ENCODE peak calls at places on chromosome X, in five cellular contexts. E is Panc1; S is heart left ventricle; P is lower lobe of right lung; Q is CD8-positive, alpha-beta T cell. M is an unnamed sample.

GRCh38 chrX:26376037-26376708 is 160.2 kb downstream of the MAGEB5 start:
- ATAC-seq in S (no peak), Q (no peak), P (no peak), E (no peak), M (no peak)

GRCh38 chrX:129980043-129980442 is 2.4 kb upstream of the BCORL1 start:
- ATAC-seq in P (no peak), E (no peak), S (no peak), Q (no peak), M (no peak)

GRCh38 chrX:120474085-120474484 is 5.0 kb upstream of the LAMP2 start:
- ATAC-seq in E (no peak), Q (no peak), S (no peak), P (no peak), M (no peak)

GRCh38 chrX:24391843-24392242 is 31.4 kb downstream of the SUPT20HL1 start:
- ATAC-seq in P (no peak), Q (no peak), S (peak; percentile 50), E (no peak), M (no peak)

GRCh38 chrX:19849433-19850190 is 37.8 kb downstream of the SH3KBP1 start:
- ATAC-seq in S (no peak), P (no peak), Q (no peak), E (no peak), M (no peak)

GRCh38 chrX:77731821-77732419 is 54.1 kb downstream of the ATRX start:
- ATAC-seq in P (no peak), E (no peak), Q (no peak), S (peak; percentile 28), M (no peak)

GRCh38 chrX:129690435-129690834 is 35.7 kb upstream of the APLN start:
- ATAC-seq in S (peak; percentile 69), P (no peak), E (no peak), Q (no peak), M (peak; percentile 70)

GRCh38 chrX:45351478-45351877 is 150.8 kb upstream of the DIPK2B start:
- ATAC-seq in Q (no peak), P (no peak), S (no peak), E (no peak), M (no peak)

GRCh38 chrX:137550561-137551305 is 15.2 kb upstream of the ZIC3 start:
- ATAC-seq in E (no peak), P (no peak), S (no peak), Q (no peak), M (no peak)

GRCh38 chrX:24435038-24435437 is 30.0 kb upstream of the PDK3 start:
- ATAC-seq in Q (no peak), S (no peak), P (no peak), E (no peak), M (no peak)

DNA sequence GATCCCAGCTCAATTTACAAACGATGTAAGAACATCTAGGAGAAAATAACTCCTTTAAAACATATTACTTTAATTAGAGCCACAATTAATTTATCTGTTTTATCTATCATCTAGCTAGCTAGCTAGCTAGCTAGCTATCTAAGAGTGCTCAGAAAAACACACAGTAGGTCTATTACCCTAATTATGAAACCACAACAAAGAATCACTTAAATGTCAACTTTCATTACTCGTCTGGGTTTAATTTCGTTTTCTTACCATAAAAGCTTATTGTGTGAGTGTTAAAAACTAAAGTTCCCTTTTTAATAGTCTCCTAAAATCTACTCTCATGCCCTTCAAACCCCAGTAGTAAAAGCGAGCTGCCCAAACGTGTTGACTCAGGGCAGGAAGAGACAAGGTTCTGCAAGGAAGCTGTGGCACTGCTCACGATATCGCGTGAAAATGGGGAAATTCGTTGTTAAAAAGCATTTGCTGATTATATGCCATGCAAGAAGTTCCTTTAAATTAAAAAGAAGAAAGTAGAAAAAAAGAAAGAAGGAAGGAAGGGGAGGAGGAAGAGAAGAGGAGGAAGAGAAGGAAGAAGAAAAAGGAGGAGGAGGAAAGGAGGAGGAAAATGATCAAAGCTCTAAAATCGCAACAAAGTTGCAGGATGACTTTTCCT is 617 bp downstream of the MBNL3 start:
- ATAC-seq in E (no peak), Q (peak; percentile 27), S (peak; percentile 37), P (peak; percentile 56), M (no peak)
- H3K27me3 ChIP-seq in E (peaks cover 37% of the 10 kb centered on the region), Q (no peaks in the 10 kb centered on the region), S (no peaks in the 10 kb centered on the region), P (no peaks in the 10 kb centered on the region), M (no peaks in the 10 kb centered on the region)

GRCh38 chrX:56788717-56789122 is 59.7 kb downstream of the NBDY start:
- ATAC-seq in P (no peak), S (peak; percentile 87), E (no peak), Q (no peak), M (peak; percentile 32)
- H3K4me1 ChIP-seq in P (no peaks in the 10 kb centered on the region), S (no peaks in the 10 kb centered on the region), E (no peaks in the 10 kb centered on the region), Q (no peaks in the 10 kb centered on the region), M (no peaks in the 10 kb centered on the region)

GRCh38 chrX:9785944-9786741 is at the start of gene SHROOM2:
- ATAC-seq in S (peak; percentile 59), P (peak; percentile 77), Q (no peak), E (peak; percentile 60), M (no peak)
- H3K27me3 ChIP-seq in S (no peaks in the 10 kb centered on the region), P (no peaks in the 10 kb centered on the region), Q (no peaks in the 10 kb centered on the region), E (no peaks in the 10 kb centered on the region), M (peaks cover 25% of the 10 kb centered on the region)

GRCh38 chrX:13077168-13077567 is 32.7 kb upstream of the FAM9C start:
- ATAC-seq in S (no peak), Q (no peak), E (no peak), P (peak; percentile 42), M (peak; percentile 56)

GRCh38 chrX:13082286-13083065 is 38.1 kb upstream of the FAM9C start:
- ATAC-seq in Q (no peak), P (no peak), S (no peak), E (no peak), M (no peak)

GRCh38 chrX:13081385-13082285 is 37.2 kb upstream of the FAM9C start:
- ATAC-seq in E (no peak), S (no peak), Q (peak; percentile 33), P (no peak), M (no peak)

GRCh38 chrX:13078739-13079444 is 34.5 kb upstream of the FAM9C start:
- ATAC-seq in Q (no peak), S (peak; percentile 78), E (peak; percentile 79), P (peak; percentile 56), M (peak; percentile 73)

DNA sequence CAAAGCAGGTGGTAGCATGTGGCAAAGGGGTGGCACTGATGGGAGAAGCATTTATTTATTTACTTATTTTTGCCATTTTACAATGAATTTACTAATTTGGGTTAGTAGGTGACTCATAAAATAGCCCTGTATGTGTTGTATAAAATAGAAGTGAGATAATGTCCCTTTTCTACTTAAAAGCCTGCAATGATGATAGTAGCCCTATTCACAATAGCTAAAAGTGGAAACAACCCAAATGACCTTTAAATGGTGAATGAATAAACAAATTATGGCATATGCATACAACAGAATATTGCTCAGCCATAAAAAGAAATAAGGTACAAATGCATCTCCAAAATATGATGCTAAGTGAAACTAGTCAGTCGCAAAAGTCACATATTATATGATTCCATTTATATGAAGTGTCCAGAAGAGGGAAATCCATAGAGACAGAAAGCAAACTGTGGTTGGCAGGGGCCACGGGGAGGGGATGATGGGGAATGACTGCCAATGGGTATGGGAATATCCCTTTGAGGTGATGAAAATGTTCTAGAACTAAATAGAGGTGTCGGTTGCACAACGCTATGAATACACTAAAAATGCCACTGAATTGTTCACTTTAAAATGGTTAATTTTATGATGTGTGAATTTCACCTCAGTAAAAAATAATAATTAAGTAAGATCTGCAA is 35.8 kb upstream of the FAM9C start:
- ATAC-seq in E (no peak), Q (no peak), S (no peak), P (no peak), M (no peak)
- H3K4me1 ChIP-seq in E (peaks cover 3% of the 10 kb centered on the region), Q (peaks cover 99% of the 10 kb centered on the region), S (no peaks in the 10 kb centered on the region), P (peaks cover 44% of the 10 kb centered on the region), M (peaks cover 40% of the 10 kb centered on the region)

GRCh38 chrX:40277672-40278071 is 179.9 kb upstream of the BCOR start:
- ATAC-seq in P (no peak), S (no peak), Q (no peak), E (no peak), M (no peak)

GRCh38 chrX:40278340-40279090 is 180.8 kb upstream of the BCOR start:
- ATAC-seq in E (no peak), S (no peak), P (peak; percentile 38), Q (peak; percentile 81), M (no peak)

GRCh38 chrX:40272141-40272540 is 174.4 kb upstream of the BCOR start:
- ATAC-seq in Q (no peak), P (no peak), E (no peak), S (no peak), M (no peak)

GRCh38 chrX:40272786-40273185 is 175.0 kb upstream of the BCOR start:
- ATAC-seq in S (no peak), P (no peak), Q (no peak), E (no peak), M (no peak)

DNA sequence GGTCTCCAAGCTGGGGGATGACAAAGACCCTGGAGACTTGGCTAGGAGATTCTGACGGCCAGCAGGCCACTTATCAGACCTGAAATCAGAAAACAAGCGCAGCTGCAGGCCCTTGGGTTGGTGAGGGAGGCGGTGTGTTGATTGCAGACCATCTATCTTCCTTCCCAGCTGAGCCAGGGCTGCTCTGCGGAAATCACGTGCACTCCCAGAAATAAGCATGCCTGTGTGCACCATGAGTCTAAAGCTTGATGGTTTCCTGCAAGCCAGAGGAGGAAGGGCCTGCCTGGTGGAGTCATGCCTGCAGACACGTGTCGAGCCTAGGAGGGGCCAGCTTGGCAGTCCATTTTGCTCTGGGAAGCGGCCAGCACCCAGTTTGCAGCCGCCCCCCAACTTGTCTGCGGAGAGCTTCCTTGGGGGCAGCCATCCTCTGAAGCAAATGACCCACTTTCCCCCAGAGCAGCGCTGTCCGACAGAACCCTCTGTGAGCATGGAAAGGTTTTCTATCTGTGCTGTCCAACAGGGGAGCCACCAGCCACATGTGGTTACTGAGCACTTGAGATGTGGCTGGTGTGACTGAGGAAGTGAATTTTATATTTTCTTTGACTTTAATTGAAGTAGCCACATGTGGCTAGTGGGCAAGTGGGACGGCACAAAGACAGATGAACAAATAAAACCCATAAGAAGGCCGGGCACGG is 175.7 kb upstream of the BCOR start:
- ATAC-seq in Q (no peak), S (peak; percentile 56), P (peak; percentile 73), E (no peak), M (peak; percentile 69)
- H3K27me3 ChIP-seq in Q (no peaks in the 10 kb centered on the region), S (no peaks in the 10 kb centered on the region), P (no peaks in the 10 kb centered on the region), E (no peaks in the 10 kb centered on the region), M (no peaks in the 10 kb centered on the region)